ENCODE peak calls at places on chromosomes 5 and 9, in five cellular contexts. G is GM12878, C is NT2/D1, W is HepG2, J is H1. V is an unnamed sample.

GRCh38 chr9:122318284-122318683 is 52.5 kb upstream of the PTGS1 start:
- DNase-seq in C (no peak), G (no peak), W (no peak), J (no peak), V (no peak)

GRCh38 chr5:23274156-23274555 is 233.3 kb upstream of the PRDM9 start:
- DNase-seq in J (no peak), G (no peak), W (no peak), C (no peak), V (no peak)

GRCh38 chr5:87524217-87524616 is 111.5 kb upstream of the CCNH start:
- DNase-seq in C (no peak), J (no peak), W (no peak), G (no peak), V (no peak)

GRCh38 chr9:124296094-124296493 is 38.3 kb downstream of the NEK6 start:
- DNase-seq in C (no peak), W (no peak), J (no peak), G (no peak), V (no peak)

GRCh38 chr5:137221914-137222313 is 277.2 kb downstream of the SPOCK1 start:
- DNase-seq in G (no peak), J (no peak), W (no peak), C (no peak), V (no peak)

GRCh38 chr9:29625292-29625731 is 2052.0 kb upstream of the C9orf72 start:
- DNase-seq in W (no peak), G (no peak), J (no peak), C (no peak), V (no peak)

GRCh38 chr5:27124590-27124989 is 86.2 kb upstream of the CDH9 start:
- DNase-seq in C (no peak), W (peak; percentile 20), J (no peak), G (no peak), V (peak; percentile 39)

GRCh38 chr5:67815455-67816391 is 399.8 kb upstream of the PIK3R1 start:
- DNase-seq in W (peak; percentile 81), G (no peak), J (no peak), C (no peak), V (no peak)

GRCh38 chr5:149962040-149962439 is 1.5 kb downstream of the SLC26A2 start:
- DNase-seq in C (no peak), W (peak; percentile 39), J (no peak), G (no peak), V (peak; percentile 49)

GRCh38 chr9:100492952-100493351 is 20.0 kb downstream of the TMEFF1 start:
- DNase-seq in W (peak; percentile 18), C (no peak), G (no peak), J (no peak), V (no peak)

GRCh38 chr5:176697267-176697928 is 50.1 kb downstream of the TSPAN17 start:
- DNase-seq in W (no peak), J (no peak), C (no peak), G (no peak), V (no peak)

GRCh38 chr9:129309906-129310305 is 131.8 kb upstream of the IER5L start:
- DNase-seq in W (no peak), G (no peak), C (no peak), J (no peak), V (no peak)

GRCh38 chr9:134225186-134225585 is 60.8 kb upstream of the RNU6ATAC start:
- DNase-seq in W (no peak), G (no peak), J (no peak), C (no peak), V (no peak)

GRCh38 chr9:118940477-118940876 is 428.8 kb downstream of the BRINP1 start:
- DNase-seq in G (no peak), J (no peak), W (no peak), C (peak; percentile 36), V (no peak)

GRCh38 chr9:136052433-136052880 is 42.6 kb downstream of the NACC2 start:
- DNase-seq in J (no peak), C (no peak), W (peak; percentile 15), G (no peak), V (no peak)

GRCh38 chr5:116652196-116652729 is 77.6 kb upstream of the SEMA6A start:
- DNase-seq in J (peak; percentile 39), G (peak; percentile 85), W (peak; percentile 97), C (peak; percentile 63), V (peak; percentile 18)

GRCh38 chr9:98550206-98550820 is 158.4 kb downstream of the GABBR2 start:
- DNase-seq in G (no peak), W (no peak), J (no peak), C (no peak), V (no peak)

GRCh38 chr9:128818839-128819715 is 777 bp downstream of the ENDOG start:
- DNase-seq in J (no peak), C (no peak), G (no peak), W (no peak), V (no peak)

GRCh38 chr5:156451505-156451904 is 124.5 kb downstream of the SGCD start:
- DNase-seq in G (no peak), J (no peak), W (no peak), C (no peak), V (no peak)

GRCh38 chr5:32679218-32679617 is 31.9 kb upstream of the NPR3 start:
- DNase-seq in J (no peak), W (no peak), C (no peak), G (no peak), V (no peak)

GRCh38 chr5:102886586-102886985 is 131.5 kb downstream of the PAM start:
- DNase-seq in G (no peak), C (no peak), W (no peak), J (no peak), V (no peak)

GRCh38 chr5:96790851-96791513 is 16.8 kb downstream of the ERAP1 start:
- DNase-seq in W (no peak), J (no peak), G (no peak), C (no peak), V (no peak)

GRCh38 chr5:32450952-32451351 is 6.4 kb upstream of the ZFR start:
- DNase-seq in C (no peak), J (no peak), W (peak; percentile 23), G (no peak), V (no peak)

GRCh38 chr9:462611-463010 is 247.9 kb downstream of the DOCK8 start:
- DNase-seq in W (no peak), G (no peak), J (no peak), C (no peak), V (no peak)

GRCh38 chr9:468766-469496 is 254.3 kb downstream of the DOCK8 start:
- DNase-seq in J (no peak), C (no peak), G (peak; percentile 5), W (no peak), V (no peak)

GRCh38 chr9:466749-467148 is 252.1 kb downstream of the DOCK8 start:
- DNase-seq in C (no peak), G (no peak), J (no peak), W (no peak), V (no peak)

GRCh38 chr9:459491-460444 is 245.1 kb downstream of the DOCK8 start:
- DNase-seq in W (no peak), G (no peak), J (no peak), C (no peak), V (no peak)

DNA sequence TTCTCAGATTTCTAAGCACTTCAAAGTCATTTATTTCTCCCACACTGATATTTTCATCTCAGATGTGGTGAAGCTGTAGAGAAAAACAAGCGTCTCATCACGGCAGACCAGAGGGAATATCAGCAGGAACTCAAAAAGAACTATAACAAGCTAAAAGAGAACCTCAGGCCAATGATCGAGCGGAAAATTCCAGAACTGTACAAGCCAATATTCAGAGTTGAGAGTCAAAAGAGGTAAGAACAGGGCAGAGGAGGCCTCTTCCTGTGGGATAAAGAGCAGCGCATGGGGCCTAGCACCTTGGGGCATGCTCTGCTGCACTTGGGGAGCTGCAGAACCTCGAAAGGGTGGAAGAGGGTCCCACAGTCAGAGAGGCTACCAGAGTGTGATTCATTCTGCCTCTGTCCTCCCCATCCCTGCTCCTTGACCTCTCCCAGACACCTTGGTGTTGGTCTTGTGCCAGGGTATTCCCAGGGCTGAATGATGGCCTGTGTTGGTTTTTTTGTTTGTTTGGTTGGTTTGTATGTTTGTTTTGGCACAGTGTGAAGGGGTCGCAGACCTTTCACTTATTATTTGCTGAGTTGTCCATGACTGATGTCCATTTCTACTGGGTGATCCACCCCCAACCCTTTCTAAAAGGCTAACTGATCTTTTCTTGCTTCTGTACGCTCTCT is 248.9 kb downstream of the DOCK8 start:
- DNase-seq in J (no peak), C (no peak), G (no peak), W (peak; percentile 47), V (no peak)
- TF ChIP-seq SUZ12 in J (no peak), C (no peak), G (no peak), W (no peak), V (no peak)

DNA sequence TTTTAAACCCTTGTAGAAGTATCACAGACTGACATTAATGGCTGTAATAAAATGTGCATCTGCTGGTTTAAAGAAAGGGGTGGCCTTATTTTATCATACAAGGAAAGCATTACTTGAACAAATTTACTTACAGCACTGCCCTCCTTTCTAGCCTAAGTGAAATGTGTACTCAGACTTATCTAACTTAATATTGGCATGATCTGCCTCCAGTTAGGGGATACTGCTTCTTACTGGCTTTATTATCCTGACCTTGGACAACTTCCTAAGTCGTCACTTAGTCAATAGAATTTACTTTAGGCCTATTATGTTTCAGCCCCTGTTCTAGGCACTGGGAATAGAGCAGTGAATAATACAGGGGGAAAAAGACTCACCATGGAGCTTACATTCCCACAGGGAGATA is 79.4 kb downstream of the TEK start:
- DNase-seq in C (no peak), W (no peak), J (no peak), G (no peak), V (no peak)
- TF ChIP-seq SUZ12 in C (no peak), W (no peak), J (no peak), G (no peak), V (no peak)

GRCh38 chr5:77133061-77133758 is 46.1 kb upstream of the ZBED3 start:
- DNase-seq in G (no peak), C (no peak), J (no peak), W (peak; percentile 45), V (no peak)
- TF ChIP-seq SUZ12 in G (no peak), C (no peak), J (no peak), W (no peak), V (no peak)

GRCh38 chr5:14245526-14245925 is 102.4 kb downstream of the TRIO start:
- DNase-seq in C (no peak), J (no peak), W (no peak), G (no peak), V (no peak)

GRCh38 chr5:14247054-14247386 is 103.9 kb downstream of the TRIO start:
- DNase-seq in G (no peak), W (no peak), C (no peak), J (no peak), V (no peak)

GRCh38 chr5:14243768-14244167 is 100.6 kb downstream of the TRIO start:
- DNase-seq in C (no peak), G (no peak), W (no peak), J (no peak), V (no peak)

GRCh38 chr5:14244721-14245518 is 101.8 kb downstream of the TRIO start:
- DNase-seq in W (no peak), G (no peak), J (no peak), C (no peak), V (no peak)

DNA sequence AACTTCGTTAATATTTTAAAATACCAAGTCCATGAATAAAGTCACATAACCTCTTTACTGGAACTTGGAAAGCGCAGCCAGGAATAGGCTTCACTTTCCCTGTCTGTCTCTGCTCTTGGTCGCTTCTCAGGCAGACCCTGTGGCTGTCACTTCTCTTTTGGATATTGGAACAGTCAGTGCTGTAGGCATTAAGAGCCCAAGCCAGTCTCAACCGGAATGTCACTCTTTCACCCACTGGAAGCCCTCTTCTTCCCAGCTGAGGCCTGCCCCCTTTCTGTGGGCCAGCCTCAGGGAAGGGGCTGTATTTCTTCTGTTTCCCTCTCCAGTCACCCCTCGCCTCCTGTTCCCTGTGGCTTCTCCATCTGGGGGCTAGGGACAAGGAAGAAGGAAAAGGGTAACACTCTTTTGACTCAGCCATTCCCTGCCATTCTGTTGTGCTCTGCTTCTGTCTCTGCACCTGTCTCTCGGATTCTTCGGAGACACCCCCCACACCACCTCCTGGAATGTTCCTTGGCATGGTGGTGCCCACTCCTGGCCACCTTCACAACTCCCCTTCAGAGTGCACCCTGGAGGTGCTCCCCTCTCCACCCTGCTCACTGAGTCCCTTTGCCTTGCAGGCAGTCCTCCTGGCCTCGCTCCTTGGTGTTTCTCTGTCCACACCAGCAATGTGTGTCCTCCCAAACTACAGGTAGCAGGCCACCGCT is 103.4 kb downstream of the TRIO start:
- DNase-seq in G (no peak), W (no peak), C (no peak), J (no peak), V (no peak)
- TF ChIP-seq SUZ12 in G (no peak), W (no peak), C (no peak), J (no peak), V (no peak)

V was measured in HEK293T.